ENCODE peak calls at places on chromosomes 1 and 21, in six cellular contexts. A, X, B, M, W and C are unnamed samples.

GRCh38 chr1:36871146-36871971 is 163.0 kb downstream of the GRIK3 start:
- DNase-seq in B (peak), X (no peak), A (no peak), M (no peak), W (no peak), C (peak)

GRCh38 chr1:54606096-54606989 is 17.0 kb downstream of the FAM151A start:
- DNase-seq in X (no peak), M (no peak), B (no peak), A (no peak), W (no peak), C (no peak)

GRCh38 chr21:30676737-30677136 is 34.1 kb downstream of the KRTAP20-3 start:
- DNase-seq in W (no peak), X (no peak), A (no peak), M (no peak), B (no peak), C (no peak)

GRCh38 chr1:114457675-114458074 is 53.3 kb downstream of the TRIM33 start:
- DNase-seq in W (no peak), X (no peak), M (no peak), B (no peak), A (no peak), C (no peak)

GRCh38 chr1:203323587-203323986 is 18.3 kb downstream of the BTG2 start:
- DNase-seq in X (no peak), B (no peak), M (no peak), W (no peak), A (no peak), C (no peak)

GRCh38 chr1:36034692-36035091 is 49.2 kb upstream of the TEKT2 start:
- DNase-seq in M (no peak), W (no peak), X (no peak), A (peak), B (no peak), C (peak)

GRCh38 chr1:162284206-162284955 is 92.3 kb downstream of the SPATA46 start:
- DNase-seq in A (no peak), B (no peak), X (no peak), M (no peak), W (no peak), C (no peak)

GRCh38 chr21:24938592-24938991 is 668.7 kb downstream of the MRPL39 start:
- DNase-seq in A (no peak), W (no peak), X (no peak), M (no peak), B (peak), C (no peak)

GRCh38 chr1:227378876-227379554 is 60.7 kb upstream of the CDC42BPA start:
- DNase-seq in W (no peak), B (no peak), M (no peak), X (no peak), A (no peak), C (peak)

GRCh38 chr1:219798283-219799030 is 129.9 kb downstream of the SLC30A10 start:
- DNase-seq in X (no peak), B (no peak), A (no peak), M (no peak), W (no peak), C (peak)

GRCh38 chr1:170871868-170872267 is 63.5 kb upstream of the MROH9 start:
- DNase-seq in B (no peak), X (no peak), A (no peak), W (no peak), M (no peak), C (no peak)

GRCh38 chr1:235584973-235585372 is 64.6 kb downstream of the GNG4 start:
- DNase-seq in X (no peak), A (no peak), B (no peak), W (no peak), M (no peak), C (no peak)

GRCh38 chr21:17250651-17251294 is 262.1 kb upstream of the CXADR start:
- DNase-seq in M (no peak), W (no peak), X (no peak), A (no peak), B (peak), C (no peak)

GRCh38 chr1:58318157-58318665 is 228.3 kb downstream of the OMA1 start:
- DNase-seq in W (no peak), M (no peak), B (no peak), X (no peak), A (no peak), C (no peak)

GRCh38 chr1:68331117-68331865 is 99.0 kb upstream of the WLS start:
- DNase-seq in X (no peak), A (peak), M (no peak), B (no peak), W (no peak), C (peak)